ENCODE peak calls at places on chromosomes 11 and 22, in eight cellular contexts. U is PC-9, Z is H9, O is mucosa of descending colon, E is LNCaP clone FGC, T is adrenal gland, I is fibroblast of lung, K is Peyer's patch. Q is an unnamed sample.

GRCh38 chr11:118163494-118163893 is 10.9 kb upstream of the SCN4B start:
- DNase-seq in T (no peak), I (no peak), E (no peak), K (no peak), O (no peak), U (no peak), Z (no peak), Q (no peak)

GRCh38 chr22:36294801-36295200 is 41.9 kb downstream of the APOL1 start:
- DNase-seq in I (no peak), T (no peak), Z (no peak), O (peak), U (no peak), K (peak), E (no peak), Q (no peak)

GRCh38 chr11:64445651-64446050 is 86.7 kb downstream of the RPS6KA4 start:
- DNase-seq in T (no peak), E (no peak), I (no peak), K (no peak), U (no peak), Z (no peak), O (no peak), Q (no peak)

GRCh38 chr11:64796047-64796756 is 6.8 kb downstream of the MAP4K2 start:
- DNase-seq in E (no peak), K (no peak), U (no peak), T (no peak), I (no peak), Z (no peak), O (peak), Q (no peak)

GRCh38 chr22:18062421-18062820 is 15.4 kb upstream of the PEX26 start:
- DNase-seq in Z (no peak), T (no peak), E (no peak), K (no peak), I (no peak), U (no peak), O (no peak), Q (no peak)

GRCh38 chr22:39456262-39457046 is at the start of gene MGAT3:
- DNase-seq in I (no peak), T (no peak), K (no peak), Z (no peak), E (no peak), O (no peak), U (no peak), Q (no peak)

GRCh38 chr11:68214173-68215086 is 1.3 kb upstream of the KMT5B start:
- DNase-seq in O (peak), K (peak), E (no peak), U (no peak), T (peak), I (peak), Z (peak), Q (no peak)

GRCh38 chr22:44451016-44451415 is 47.0 kb downstream of the RTL6 start:
- DNase-seq in E (no peak), O (no peak), Z (no peak), U (no peak), K (peak), T (no peak), I (no peak), Q (no peak)

DNA sequence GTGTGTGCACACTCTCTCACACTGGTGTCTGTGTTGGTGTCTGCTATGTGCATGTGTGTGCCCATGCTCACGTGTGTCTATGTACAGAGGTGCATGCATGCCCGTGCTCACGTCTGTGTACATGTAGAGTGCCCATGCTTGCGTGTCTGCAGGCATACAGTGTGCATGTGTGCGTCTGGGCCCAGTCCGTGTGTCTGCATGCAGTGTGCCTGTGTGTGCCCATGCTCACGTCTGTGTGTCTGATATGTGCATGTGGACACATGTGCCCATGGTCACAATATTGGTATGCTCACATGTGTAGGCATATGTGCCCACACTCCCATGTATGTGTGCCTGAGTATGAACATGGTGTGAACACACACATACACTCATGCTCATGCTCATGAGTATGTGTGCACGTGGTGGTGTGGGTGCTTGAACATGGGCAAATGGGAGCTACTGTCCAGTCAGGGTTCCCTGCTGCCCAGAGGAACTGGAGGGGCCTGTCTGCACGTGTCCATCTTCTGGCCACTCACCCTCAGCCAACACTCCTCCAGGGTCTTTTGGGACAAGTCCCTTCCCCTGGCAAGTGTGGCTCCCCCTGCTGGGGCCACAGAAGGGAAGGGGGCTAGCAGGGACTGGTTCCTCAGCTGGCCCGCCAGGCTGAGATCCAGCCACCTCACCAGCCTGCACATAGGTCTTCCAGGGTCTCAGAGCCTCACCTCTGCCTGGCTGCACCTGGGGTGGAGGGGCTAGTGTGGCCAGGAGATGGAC is 7.3 kb upstream of the TBX1 start:
- DNase-seq in U (no peak), I (no peak), T (no peak), E (no peak), O (no peak), K (no peak), Z (peak), Q (no peak)
- TF ChIP-seq CTCF in U (no peak), I (no peak), T (no peak), E (no peak), O (no peak), K (no peak), Z (peak), Q (peak)

GRCh38 chr22:49701380-49702067 is 126.1 kb downstream of the BRD1 start:
- DNase-seq in U (no peak), T (no peak), O (no peak), E (no peak), Z (no peak), K (no peak), I (no peak), Q (no peak)
- TF ChIP-seq CTCF in U (peak), T (peak), O (no peak), E (peak), Z (peak), K (peak), I (peak), Q (peak)

GRCh38 chr22:21832291-21833290 is 34.9 kb downstream of the MAPK1 start:
- DNase-seq in O (no peak), E (no peak), K (no peak), T (no peak), U (no peak), Z (no peak), I (no peak), Q (no peak)
- TF ChIP-seq CTCF in O (no peak), E (no peak), K (no peak), T (no peak), U (no peak), Z (no peak), I (no peak), Q (no peak)

GRCh38 chr22:42270512-42271190 is at the start of gene TCF20:
- DNase-seq in T (peak), O (peak), Z (no peak), U (peak), K (peak), I (peak), E (no peak), Q (no peak)

GRCh38 chr22:42270178-42270511 is 308 bp downstream of the TCF20 start:
- DNase-seq in E (no peak), U (peak), I (no peak), T (no peak), O (no peak), K (no peak), Z (no peak), Q (no peak)

GRCh38 chr22:42268852-42269406 is 1.5 kb downstream of the TCF20 start:
- DNase-seq in Z (no peak), I (no peak), T (no peak), O (no peak), E (no peak), U (no peak), K (no peak), Q (no peak)

GRCh38 chr22:42271191-42271813 is 849 bp upstream of the TCF20 start:
- DNase-seq in I (no peak), T (no peak), K (no peak), O (peak), E (no peak), Z (no peak), U (no peak), Q (no peak)

GRCh38 chr22:42269407-42270177 is 861 bp downstream of the TCF20 start:
- DNase-seq in U (peak), T (peak), Z (peak), K (peak), E (no peak), I (no peak), O (peak), Q (no peak)
- TF ChIP-seq CTCF in U (no peak), T (no peak), Z (peak), K (peak), E (peak), I (no peak), O (no peak), Q (no peak)

GRCh38 chr11:77198440-77198849 is 70.4 kb downstream of the MYO7A start:
- DNase-seq in O (peak), I (no peak), E (no peak), K (peak), T (no peak), Z (peak), U (no peak), Q (no peak)
- TF ChIP-seq CTCF in O (no peak), I (peak), E (peak), K (no peak), T (no peak), Z (peak), U (peak), Q (peak)

DNA sequence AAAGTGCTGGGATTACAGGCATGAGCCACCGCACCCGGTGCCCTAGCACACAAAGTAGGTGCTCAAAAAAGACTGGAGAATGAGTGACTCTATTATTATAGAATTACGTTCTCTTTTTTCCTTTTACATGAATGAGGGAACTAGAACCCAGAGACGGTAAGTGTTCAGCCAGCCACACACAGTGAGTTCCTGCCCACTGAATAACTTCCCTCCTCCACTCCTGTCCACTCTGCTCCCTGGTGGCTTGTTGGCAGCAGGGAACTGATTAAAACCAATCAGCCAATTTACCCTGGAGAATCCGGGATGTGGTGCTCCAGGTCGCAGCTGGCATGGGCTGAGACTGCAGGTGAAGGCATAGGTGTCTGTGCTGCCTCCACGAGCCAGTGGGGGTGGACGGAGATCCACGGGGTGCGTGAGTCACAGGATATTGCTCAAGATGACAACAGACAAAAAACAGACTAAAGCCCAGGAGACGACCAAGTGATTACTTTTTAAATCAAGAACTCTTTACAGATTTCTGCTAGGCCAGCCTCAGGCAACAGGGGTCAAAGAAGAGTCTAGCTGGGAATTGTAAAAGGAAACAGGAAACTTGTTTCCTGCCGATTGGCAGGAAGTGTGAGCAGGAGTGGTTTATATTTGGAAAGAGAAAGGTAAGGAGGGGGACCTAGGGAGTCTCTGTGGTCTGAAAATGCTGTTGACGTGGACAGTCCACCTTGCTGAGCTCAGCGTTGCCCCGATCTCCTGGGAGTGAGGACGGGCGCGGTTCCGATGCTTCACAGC is 95.2 kb upstream of the TP53I11 start:
- DNase-seq in T (peak), Z (no peak), E (no peak), I (peak), K (no peak), O (no peak), U (no peak), Q (peak)
- TF ChIP-seq CTCF in T (no peak), Z (no peak), E (no peak), I (peak), K (no peak), O (no peak), U (no peak), Q (no peak)

Q was measured in AG09319.